ENCODE peak calls at places on chromosomes 6 and 20, in four cellular contexts. Z is astrocyte of the spinal cord, C is psoas muscle, L is HFF-Myc. O is an unnamed sample.

GRCh38 chr6:2034256-2034655 is 211.1 kb downstream of the GMDS start:
- DNase-seq in Z (no peak), C (no peak), L (no peak), O (no peak)

GRCh38 chr20:33352258-33353012 is 48.9 kb downstream of the CDK5RAP1 start:
- DNase-seq in Z (no peak), C (no peak), L (no peak), O (no peak)

GRCh38 chr6:49849121-49849907 is 17.0 kb downstream of the CRISP1 start:
- DNase-seq in Z (peak; percentile 62), C (no peak), L (peak; percentile 19), O (peak; percentile 12)

GRCh38 chr6:21873562-21873961 is 280.0 kb downstream of the SOX4 start:
- DNase-seq in Z (peak; percentile 85), C (no peak), L (peak; percentile 88), O (no peak)

GRCh38 chr6:169934699-169935347 is 183.4 kb downstream of the ERMARD start:
- DNase-seq in Z (no peak), C (no peak), L (no peak), O (no peak)

GRCh38 chr6:4819706-4820283 is 43.6 kb downstream of the CDYL start:
- DNase-seq in Z (no peak), C (no peak), L (no peak), O (no peak)

GRCh38 chr20:35134900-35135299 is 12.2 kb downstream of the EDEM2 start:
- DNase-seq in Z (no peak), C (peak; percentile 45), L (no peak), O (no peak)

GRCh38 chr20:1900321-1900791 is 5.1 kb downstream of the SIRPA start:
- DNase-seq in Z (peak; percentile 75), C (peak; percentile 71), L (peak; percentile 65), O (peak; percentile 56)

GRCh38 chr6:3058957-3059356 is 9.3 kb upstream of the RIPK1 start:
- DNase-seq in Z (no peak), C (no peak), L (no peak), O (no peak)

GRCh38 chr20:4959582-4959981 is 41.7 kb downstream of the SLC23A2 start:
- DNase-seq in Z (no peak), C (no peak), L (no peak), O (no peak)

DNA sequence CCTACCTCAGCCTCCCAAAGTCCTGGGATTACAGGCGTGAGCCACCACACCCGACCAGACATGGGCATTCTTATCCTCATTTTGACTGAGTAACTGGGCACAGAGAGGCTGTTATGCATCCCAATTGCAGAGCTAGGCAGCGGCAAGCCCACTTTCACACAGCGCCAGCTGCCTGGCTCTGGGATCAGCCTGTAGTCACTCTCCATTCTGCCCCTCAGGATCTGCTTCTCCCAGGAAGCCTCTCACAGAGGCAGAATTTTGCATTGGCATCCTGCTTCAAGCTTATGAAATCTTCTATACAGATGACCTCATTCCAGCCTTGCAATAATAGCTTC is 37.0 kb upstream of the IER3 start:
- DNase-seq in Z (no peak), C (peak; percentile 40), L (no peak), O (no peak)
- H3K4me3 ChIP-seq in Z (no peak overlapping the region), C (peak overlapping the region; percentile 38), L (peak overlapping the region; percentile 2), O (no peak overlapping the region)

GRCh38 chr6:52207066-52207465 is 20.9 kb downstream of the IL17A start:
- DNase-seq in Z (no peak), C (no peak), L (no peak), O (no peak)
- TF ChIP-seq CTCF in Z (no peak), C (no peak), L (no peak), O (no peak)

DNA sequence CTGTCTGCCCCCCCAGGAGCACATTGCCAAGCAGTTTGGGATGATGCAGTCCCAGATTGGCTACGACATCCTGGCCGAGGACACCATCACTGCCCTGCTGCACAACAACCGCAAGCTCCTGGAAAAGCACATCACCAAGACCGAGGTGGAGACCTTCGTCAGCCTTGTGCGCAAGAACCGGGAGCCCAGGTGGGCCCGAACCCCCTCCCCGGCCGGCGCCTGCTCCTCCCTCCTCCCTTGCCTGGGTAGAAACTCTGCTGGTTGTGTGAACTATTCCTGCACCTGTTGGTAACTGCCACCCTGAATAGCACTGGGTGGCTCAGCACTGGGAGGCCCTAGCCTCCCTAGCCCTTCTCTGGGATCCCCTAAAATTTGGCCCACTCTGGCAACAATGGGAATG is 43.7 kb downstream of the UQCC2 start:
- DNase-seq in Z (no peak), C (no peak), L (no peak), O (no peak)
- H3K4me3 ChIP-seq in Z (no peak overlapping the region), C (no peak overlapping the region), L (no peak overlapping the region), O (no peak overlapping the region)

GRCh38 chr6:24827162-24827561 is 28.4 kb upstream of the ARMH2 start:
- DNase-seq in Z (no peak), C (no peak), L (no peak), O (no peak)
- TF ChIP-seq CTCF in Z (no peak), C (no peak), L (no peak), O (no peak)

DNA sequence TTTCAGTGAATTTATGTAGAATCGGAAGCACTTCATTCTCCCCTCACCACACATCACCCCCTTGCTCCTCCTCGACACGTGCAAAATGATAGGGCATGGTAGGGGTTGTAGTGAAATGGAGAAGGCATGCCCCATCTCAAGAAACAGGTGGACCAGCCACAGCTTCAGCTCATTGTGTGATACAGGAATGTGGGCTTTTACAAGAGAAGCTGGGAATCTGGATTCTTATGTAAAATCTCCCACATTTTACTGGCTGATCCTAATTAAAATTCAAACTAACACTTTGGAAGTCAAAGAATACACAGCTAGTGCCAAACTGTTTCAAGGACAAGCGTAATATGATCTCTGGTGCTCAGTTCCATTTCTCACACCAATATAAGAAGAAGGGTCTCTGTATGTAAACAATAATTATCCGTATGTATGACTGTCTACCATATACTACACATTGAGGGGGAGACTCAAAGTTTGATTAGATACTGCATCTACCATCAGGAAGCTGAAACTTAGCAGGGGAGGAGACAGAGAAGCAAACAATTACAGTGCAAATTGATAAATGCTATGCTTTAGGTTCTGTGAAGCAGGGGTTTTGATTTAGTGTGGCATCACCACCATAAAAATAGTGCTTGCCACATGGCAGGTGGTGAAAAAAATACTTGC is 24.3 kb upstream of the KIAA0408 start:
- DNase-seq in Z (peak; percentile 8), C (no peak), L (no peak), O (no peak)
- H3K4me3 ChIP-seq in Z (no peak overlapping the region), C (peak overlapping the region; percentile 26), L (no peak overlapping the region), O (no peak overlapping the region)

GRCh38 chr6:13455604-13456003 is 31.8 kb downstream of the GFOD1 start:
- DNase-seq in Z (no peak), C (no peak), L (no peak), O (no peak)

GRCh38 chr6:13452346-13453171 is 34.8 kb downstream of the GFOD1 start:
- DNase-seq in Z (no peak), C (no peak), L (no peak), O (no peak)

GRCh38 chr6:13453771-13454251 is 33.6 kb downstream of the GFOD1 start:
- DNase-seq in Z (peak; percentile 33), C (no peak), L (no peak), O (peak; percentile 39)

GRCh38 chr6:13453172-13453552 is 34.2 kb downstream of the GFOD1 start:
- DNase-seq in Z (no peak), C (no peak), L (no peak), O (no peak)

DNA sequence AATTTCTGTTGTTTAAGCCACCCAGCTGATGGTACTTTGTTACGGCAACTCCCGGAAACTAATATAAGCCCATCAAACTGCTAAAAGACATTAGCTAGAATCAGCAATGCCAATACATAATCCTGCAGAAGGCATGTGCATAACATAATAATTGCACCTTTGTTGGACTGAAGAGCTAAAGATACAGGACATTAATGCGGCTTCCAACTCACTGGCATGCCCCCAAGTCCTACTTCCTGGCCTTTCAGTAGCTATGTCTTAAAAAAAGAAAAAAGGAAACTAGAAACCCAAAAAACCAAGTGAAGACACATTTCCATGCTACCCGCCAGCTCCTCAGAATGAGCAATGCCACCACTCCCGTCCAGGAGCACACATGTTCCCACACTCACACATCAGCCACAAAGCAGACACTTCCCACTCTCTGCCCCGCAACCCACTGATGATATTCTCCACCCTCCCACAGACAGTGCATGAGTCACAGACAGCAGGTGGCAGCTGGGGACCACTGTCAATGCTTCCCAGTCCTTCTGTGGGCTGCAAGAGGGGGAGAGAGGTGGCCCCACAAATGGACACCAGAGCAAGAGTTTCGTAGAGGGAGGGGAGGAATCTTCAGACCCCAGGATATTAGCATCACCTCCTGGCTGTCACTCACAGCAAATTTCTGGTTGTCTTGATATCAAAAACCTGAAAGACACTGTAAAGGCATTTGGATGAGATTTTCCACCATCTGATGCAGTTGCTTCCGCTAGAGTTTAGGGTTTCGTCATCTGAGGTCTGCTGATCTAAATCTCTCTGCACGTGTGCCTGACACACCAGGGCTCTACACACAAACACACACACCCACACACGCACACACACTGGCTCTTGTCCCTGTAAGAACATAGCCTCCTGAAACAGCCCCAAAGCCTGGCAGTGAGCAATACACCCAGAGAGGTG is 32.8 kb downstream of the GFOD1 start:
- DNase-seq in Z (peak; percentile 13), C (peak; percentile 51), L (no peak), O (peak; percentile 59)
- TF ChIP-seq CTCF in Z (no peak), C (peak; percentile 17), L (no peak), O (no peak)

DNA sequence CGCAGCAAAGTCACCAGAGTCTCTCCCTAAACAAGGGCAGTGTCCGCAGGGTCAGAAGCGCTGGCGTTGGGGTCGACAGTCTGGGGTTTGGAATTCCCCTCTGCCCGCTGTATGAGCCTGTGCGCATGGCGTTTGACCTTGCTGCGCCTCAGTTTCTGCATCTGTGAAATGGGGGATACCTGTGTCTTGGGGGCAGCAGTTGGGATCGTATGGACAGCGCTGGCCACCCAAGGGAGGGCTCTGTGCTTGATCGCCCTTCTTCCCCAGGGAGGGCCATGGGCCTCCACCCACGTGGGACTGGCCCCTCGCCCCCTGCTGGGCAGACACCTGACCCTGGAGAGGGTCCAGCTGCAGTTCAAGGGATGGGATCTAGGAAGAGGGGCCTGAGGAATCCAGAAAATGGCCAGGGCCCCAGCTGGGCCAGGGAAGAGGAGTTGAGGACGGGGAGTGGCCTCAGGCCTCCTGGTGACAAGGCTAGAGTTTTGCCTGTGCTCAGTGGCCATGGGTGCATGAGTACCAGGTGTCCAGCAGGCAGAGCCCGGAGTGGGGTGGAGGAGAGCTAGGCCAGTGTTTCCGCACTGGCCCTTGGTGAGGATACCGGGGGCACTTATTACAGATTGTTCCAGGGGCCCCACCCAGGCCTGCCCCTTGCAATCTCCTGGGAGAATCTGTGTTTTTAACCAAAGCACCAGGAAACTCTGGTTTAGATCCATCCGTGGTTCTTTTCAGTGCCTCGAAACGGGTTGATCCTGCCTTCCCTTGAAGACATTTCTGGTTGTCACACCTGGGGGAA is 26.3 kb upstream of the PHACTR3 start:
- DNase-seq in Z (no peak), C (no peak), L (no peak), O (no peak)
- H3K4me3 ChIP-seq in Z (no peak overlapping the region), C (no peak overlapping the region), L (no peak overlapping the region), O (no peak overlapping the region)

GRCh38 chr6:150667977-150668716 is 68.5 kb downstream of the PLEKHG1 start:
- DNase-seq in Z (peak; percentile 90), C (peak; percentile 89), L (peak; percentile 94), O (peak; percentile 89)
- TF ChIP-seq CTCF in Z (peak; percentile 38), C (no peak), L (peak; percentile 6), O (peak; percentile 43)

GRCh38 chr6:12293931-12294800 is 4.0 kb downstream of the EDN1 start:
- DNase-seq in Z (no peak), C (no peak), L (no peak), O (no peak)

GRCh38 chr6:12291083-12291784 is 1.1 kb downstream of the EDN1 start:
- DNase-seq in Z (no peak), C (no peak), L (no peak), O (no peak)

GRCh38 chr6:12294851-12295536 is 4.8 kb downstream of the EDN1 start:
- DNase-seq in Z (no peak), C (no peak), L (no peak), O (no peak)

GRCh38 chr6:12291785-12292604 is 1.8 kb downstream of the EDN1 start:
- DNase-seq in Z (peak; percentile 47), C (no peak), L (no peak), O (no peak)

GRCh38 chr6:12293234-12293930 is 3.2 kb downstream of the EDN1 start:
- DNase-seq in Z (no peak), C (no peak), L (no peak), O (no peak)
- H3K4me3 ChIP-seq in Z (no peak overlapping the region), C (no peak overlapping the region), L (no peak overlapping the region), O (no peak overlapping the region)

GRCh38 chr6:114108119-114109002 is 137.4 kb upstream of the HDAC2 start:
- DNase-seq in Z (peak; percentile 70), C (peak; percentile 57), L (peak; percentile 27), O (no peak)
- TF ChIP-seq CTCF in Z (peak; percentile 88), C (peak; percentile 42), L (peak; percentile 80), O (peak; percentile 82)